ENCODE peak calls at places on chromosomes 11 and 22, in ten cellular contexts. U is uterus; G is adipocyte; V is effector memory CD4-positive, alpha-beta T cell; F is spleen; C is neuronal stem cell; Q is endodermal cell; E is testis; Y is SJSA1; L is thoracic aorta. A is an unnamed sample.
A peak's percentile ranks its signal among the peaks of the same experiment; 100 is the strongest.

GRCh38 chr11:116224154-116224888 is 548.5 kb downstream of the BUD13 start:
- DNase-seq in U (peak; percentile 39), G (peak; percentile 55), V (peak; percentile 3), F (no peak), C (peak; percentile 51), Q (peak; percentile 86), E (peak; percentile 75), Y (peak; percentile 2), L (no peak), A (no peak)

GRCh38 chr11:34840736-34841386 is 75.3 kb downstream of the APIP start:
- DNase-seq in U (no peak), G (peak; percentile 4), V (peak; percentile 8), F (no peak), C (no peak), Q (peak; percentile 69), E (no peak), Y (peak; percentile 7), L (no peak), A (no peak)

GRCh38 chr11:112195906-112196305 is 20.6 kb downstream of the BCO2 start:
- DNase-seq in U (no peak), G (peak; percentile 43), V (no peak), F (no peak), C (no peak), Q (no peak), E (no peak), Y (no peak), L (no peak), A (no peak)

GRCh38 chr11:6629892-6630631 is 10.8 kb upstream of the TPP1 start:
- DNase-seq in U (no peak), G (no peak), V (no peak), F (peak; percentile 76), C (peak; percentile 55), Q (peak; percentile 84), E (peak; percentile 64), Y (no peak), L (no peak), A (no peak)

GRCh38 chr22:46596819-46597218 is 23.4 kb upstream of the GRAMD4 start:
- DNase-seq in U (no peak), G (no peak), V (no peak), F (peak; percentile 73), C (no peak), Q (peak; percentile 86), E (no peak), Y (no peak), L (no peak), A (no peak)

GRCh38 chr11:44321059-44321458 is 11.1 kb upstream of the ALX4 start:
- DNase-seq in U (no peak), G (no peak), V (no peak), F (no peak), C (no peak), Q (no peak), E (no peak), Y (no peak), L (no peak), A (no peak)

GRCh38 chr11:100574894-100575769 is 112.0 kb upstream of the ARHGAP42 start:
- DNase-seq in U (no peak), G (peak; percentile 39), V (no peak), F (no peak), C (no peak), Q (no peak), E (no peak), Y (peak; percentile 31), L (no peak), A (no peak)

GRCh38 chr11:15199693-15200092 is 85.0 kb downstream of the INSC start:
- DNase-seq in U (no peak), G (no peak), V (no peak), F (no peak), C (no peak), Q (peak; percentile 19), E (no peak), Y (no peak), L (peak; percentile 52), A (no peak)

GRCh38 chr11:16154715-16155396 is 201.5 kb downstream of the SOX6 start:
- DNase-seq in U (no peak), G (no peak), V (no peak), F (no peak), C (no peak), Q (no peak), E (no peak), Y (peak; percentile 93), L (no peak), A (no peak)

GRCh38 chr22:27336151-27337090 is 465.1 kb downstream of the MN1 start:
- DNase-seq in U (no peak), G (no peak), V (no peak), F (no peak), C (no peak), Q (no peak), E (no peak), Y (no peak), L (no peak), A (no peak)

GRCh38 chr22:27419473-27419872 is 382.1 kb downstream of the MN1 start:
- DNase-seq in U (no peak), G (no peak), V (no peak), F (no peak), C (no peak), Q (no peak), E (no peak), Y (no peak), L (no peak), A (no peak)

GRCh38 chr11:95241673-95242072 is 10.7 kb upstream of the SESN3 start:
- DNase-seq in U (no peak), G (no peak), V (no peak), F (no peak), C (no peak), Q (no peak), E (no peak), Y (no peak), L (no peak), A (no peak)

DNA sequence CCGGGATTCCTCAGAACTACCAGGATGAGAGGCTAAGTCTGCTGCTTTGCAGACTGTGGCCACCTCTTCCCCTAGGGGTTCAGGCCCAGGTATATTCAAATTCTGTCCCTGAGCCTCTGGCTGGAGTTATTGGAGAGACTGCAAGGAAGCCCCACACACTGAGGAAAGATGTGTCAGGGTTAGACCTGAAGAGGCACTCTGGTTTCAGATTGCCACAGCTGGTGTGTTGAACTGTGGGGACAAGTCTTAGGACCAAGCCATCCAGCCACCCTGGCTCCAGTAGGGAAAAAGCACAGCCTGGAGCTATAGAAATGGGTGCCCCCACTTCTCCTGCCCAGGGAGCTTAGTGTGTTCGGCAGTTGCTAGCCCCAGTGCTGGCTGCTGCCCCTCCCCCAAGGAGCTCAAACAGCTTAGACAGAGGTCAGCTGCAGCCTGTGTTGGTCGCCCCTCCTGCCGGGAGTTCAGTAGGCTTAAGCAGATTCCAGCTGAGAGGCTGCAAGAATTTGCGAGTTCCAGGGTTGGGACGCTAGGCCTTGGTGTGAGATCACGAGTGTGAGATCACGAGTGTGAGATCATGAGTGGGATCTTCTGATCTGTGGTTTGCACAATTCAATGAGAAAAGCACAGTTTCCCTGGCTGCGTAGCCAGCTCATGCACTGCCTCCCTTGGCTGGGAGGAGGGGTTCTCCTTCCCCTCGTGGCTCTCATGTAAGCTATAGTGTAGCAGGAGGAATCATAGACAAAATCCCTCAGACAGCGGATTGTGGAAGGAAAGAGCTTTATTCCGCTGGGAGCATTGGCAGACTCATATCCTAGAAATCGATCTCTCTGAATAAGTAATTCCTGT is 552.1 kb upstream of the CHORDC1 start:
- DNase-seq in U (no peak), G (no peak), V (no peak), F (no peak), C (no peak), Q (peak; percentile 74), E (no peak), Y (no peak), L (no peak), A (no peak)
- H3K4me1 ChIP-seq in U (no peaks in the 10 kb centered on the region), G (no peaks in the 10 kb centered on the region), V (no peaks in the 10 kb centered on the region), F (no peaks in the 10 kb centered on the region), C (no peaks in the 10 kb centered on the region), Q (no peaks in the 10 kb centered on the region), E (no peaks in the 10 kb centered on the region), Y (no peaks in the 10 kb centered on the region), L (no peaks in the 10 kb centered on the region), A (no peaks in the 10 kb centered on the region)

DNA sequence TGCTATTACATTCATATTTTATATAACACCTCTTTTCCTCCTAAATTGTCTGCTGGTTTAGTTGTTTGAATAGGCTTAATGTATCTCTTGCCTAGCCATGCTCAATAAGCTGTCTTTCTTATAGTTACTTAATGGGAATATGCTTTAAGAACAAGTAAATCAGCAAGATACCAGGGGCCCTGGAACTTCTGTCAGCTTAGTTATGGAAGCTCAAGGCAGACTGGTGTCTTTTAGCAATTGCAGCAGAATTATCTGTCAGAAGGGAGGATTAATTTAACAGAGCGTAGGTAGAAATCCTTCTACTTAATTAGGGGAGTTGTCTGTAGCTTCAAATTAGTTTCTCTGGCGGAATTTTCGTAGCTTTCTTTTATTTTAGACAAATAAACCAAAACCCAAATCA is 94.9 kb downstream of the C11orf91 start:
- DNase-seq in U (no peak), G (no peak), V (no peak), F (no peak), C (no peak), Q (no peak), E (no peak), Y (no peak), L (no peak), A (no peak)
- H3K36me3 ChIP-seq in U (no peaks in the 10 kb centered on the region), G (no peaks in the 10 kb centered on the region), V (no peaks in the 10 kb centered on the region), F (no peaks in the 10 kb centered on the region), C (no peaks in the 10 kb centered on the region), Q (no peaks in the 10 kb centered on the region), E (no peaks in the 10 kb centered on the region), Y (no peaks in the 10 kb centered on the region), L (no peaks in the 10 kb centered on the region), A (no peaks in the 10 kb centered on the region)

DNA sequence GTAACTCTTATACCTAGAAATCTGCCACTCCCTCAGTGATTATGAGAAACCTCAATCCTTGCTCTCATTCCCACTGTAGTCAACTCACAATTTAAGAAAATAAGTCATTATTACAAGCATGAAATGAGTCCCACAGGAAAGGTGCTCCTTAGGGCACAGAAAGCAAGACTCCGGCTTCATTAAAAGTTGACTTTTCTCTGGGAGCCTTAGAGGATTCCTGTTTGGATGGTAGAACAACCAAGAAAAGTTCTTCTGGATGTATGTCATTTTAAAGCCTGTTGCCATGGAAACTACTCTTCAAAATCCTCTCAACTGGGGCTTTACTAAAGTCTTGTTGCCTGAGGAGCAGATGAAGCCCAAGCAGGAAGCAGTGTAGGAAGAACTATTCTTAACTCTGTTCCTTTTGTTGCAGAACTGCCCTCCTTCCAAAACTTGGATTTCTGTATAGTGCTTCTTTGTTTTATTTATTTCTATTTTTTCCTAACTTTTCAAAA is at the start of gene OR8B8:
- DNase-seq in U (no peak), G (no peak), V (no peak), F (no peak), C (no peak), Q (no peak), E (no peak), Y (no peak), L (no peak), A (no peak)
- H3K4me3 ChIP-seq in U (no peak within 1 kb of the TSS), G (no peak within 1 kb of the TSS), V (no peak within 1 kb of the TSS), F (no peak within 1 kb of the TSS), C (no peak within 1 kb of the TSS), Q (no peak within 1 kb of the TSS), E (no peak within 1 kb of the TSS), Y (no peak within 1 kb of the TSS), L (no peak within 1 kb of the TSS), A (no peak within 1 kb of the TSS)

DNA sequence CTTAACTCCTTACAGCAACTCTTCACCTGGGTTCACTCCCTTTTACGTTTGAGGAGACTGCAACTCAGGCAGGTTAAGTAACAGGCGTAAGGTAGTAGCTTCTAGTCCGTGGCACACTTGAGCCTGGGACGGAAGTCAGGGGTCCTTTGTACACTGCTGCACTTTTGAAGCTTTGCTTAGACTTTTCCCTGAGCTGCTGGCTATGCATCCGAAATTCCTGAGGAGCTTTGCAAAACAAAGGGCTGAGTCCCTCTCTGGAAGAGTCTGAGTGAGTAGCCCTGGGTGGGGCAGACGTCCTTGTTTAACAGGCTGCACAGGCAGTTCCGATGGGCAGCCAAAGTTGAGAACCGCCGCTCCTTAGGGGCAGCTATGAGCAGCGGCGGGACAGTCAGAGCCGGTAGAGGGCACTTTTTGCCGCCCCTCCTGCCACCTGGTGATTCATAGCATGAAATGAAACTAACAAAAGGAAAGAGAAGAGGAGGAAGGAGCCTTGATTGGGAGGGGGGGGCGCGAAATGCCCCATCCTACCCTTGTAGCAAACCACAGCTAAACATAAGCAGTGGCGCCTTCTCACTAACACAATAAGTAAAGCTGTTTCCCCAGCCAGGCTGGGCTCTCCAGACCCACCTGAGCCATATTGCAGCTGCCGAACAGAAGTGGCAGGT is 1.4 kb downstream of the TMEM109 start:
- DNase-seq in U (peak; percentile 50), G (peak; percentile 84), V (peak; percentile 50), F (peak; percentile 93), C (peak; percentile 77), Q (peak; percentile 88), E (peak; percentile 76), Y (peak; percentile 89), L (no peak), A (peak; percentile 88)
- H3K4me1 ChIP-seq in U (peaks cover 11% of the 10 kb centered on the region), G (peaks cover 26% of the 10 kb centered on the region), V (peaks cover 22% of the 10 kb centered on the region), F (peaks cover 90% of the 10 kb centered on the region), C (peaks cover 21% of the 10 kb centered on the region), Q (peaks cover 12% of the 10 kb centered on the region), E (peaks cover 29% of the 10 kb centered on the region), Y (peaks cover 33% of the 10 kb centered on the region), L (peaks cover 12% of the 10 kb centered on the region), A (peaks cover 74% of the 10 kb centered on the region)

A was measured in right atrium auricular region.